ENCODE peak calls at places on chromosomes 16 and 17, in seven cellular contexts. C is heart right ventricle, B is A549, V is endodermal cell, G is kidney, D is breast epithelium, P is left lung. S is an unnamed sample.

GRCh38 chr17:7261377-7262191 is 694 bp downstream of the CLDN7 start:
- DNase-seq in C (no peak), D (no peak), B (no peak), V (peak; percentile 79), G (no peak), P (peak; percentile 82), S (no peak)

GRCh38 chr16:58127033-58127556 is 2.1 kb downstream of the CFAP20 start:
- DNase-seq in P (no peak), C (no peak), D (no peak), B (peak; percentile 65), G (no peak), V (no peak), S (peak; percentile 41)

GRCh38 chr17:2745317-2746037 is 4.0 kb downstream of the CCDC92B start:
- DNase-seq in D (no peak), P (no peak), B (no peak), V (no peak), C (peak; percentile 42), G (no peak), S (no peak)

GRCh38 chr17:49494937-49495841 is at the start of gene NGFR:
- DNase-seq in V (peak; percentile 87), D (no peak), P (peak; percentile 80), C (no peak), G (peak; percentile 82), B (no peak), S (no peak)

GRCh38 chr16:30902070-30902972 is 5.9 kb downstream of the CTF1 start:
- DNase-seq in V (peak; percentile 88), D (no peak), C (peak; percentile 62), P (peak; percentile 96), B (peak; percentile 77), G (peak; percentile 87), S (peak; percentile 32)

GRCh38 chr17:17398188-17398927 is 78.4 kb upstream of the MED9 start:
- DNase-seq in B (no peak), P (no peak), D (no peak), G (no peak), C (no peak), V (no peak), S (peak; percentile 60)

GRCh38 chr16:30741461-30741914 is 6.7 kb upstream of the PHKG2 start:
- DNase-seq in V (peak; percentile 79), G (peak; percentile 82), C (no peak), P (no peak), B (peak; percentile 88), D (peak; percentile 82), S (no peak)

GRCh38 chr16:4316732-4317461 is 1.0 kb downstream of the GLIS2 start:
- DNase-seq in D (no peak), C (no peak), G (peak; percentile 92), P (peak; percentile 92), V (no peak), B (peak; percentile 81), S (no peak)

GRCh38 chr17:79080349-79080748 is 5.7 kb downstream of the ENGASE start:
- DNase-seq in G (peak; percentile 37), V (no peak), C (no peak), P (no peak), B (no peak), D (no peak), S (no peak)

GRCh38 chr16:22813946-22814325 is at the start of gene HS3ST2:
- DNase-seq in C (peak; percentile 24), P (peak; percentile 65), G (peak; percentile 80), V (peak; percentile 91), D (no peak), B (no peak), S (no peak)

GRCh38 chr17:49490271-49490670 is 4.8 kb upstream of the NGFR start:
- DNase-seq in D (no peak), C (no peak), G (no peak), B (no peak), V (no peak), P (no peak), S (no peak)

GRCh38 chr16:13912891-13913290 is 7.1 kb upstream of the ERCC4 start:
- DNase-seq in D (no peak), V (no peak), P (no peak), G (no peak), B (no peak), C (no peak), S (no peak)

GRCh38 chr16:57708168-57708567 is 13.6 kb downstream of the DRC7 start:
- DNase-seq in B (no peak), V (no peak), C (no peak), P (no peak), D (no peak), G (no peak), S (no peak)

GRCh38 chr16:1645914-1646525 is 32.1 kb upstream of the JPT2 start:
- DNase-seq in V (peak; percentile 88), G (no peak), D (no peak), B (peak; percentile 79), C (no peak), P (no peak), S (no peak)

GRCh38 chr16:72978212-72978611 is 69.7 kb downstream of the ZFHX3 start:
- DNase-seq in P (no peak), D (no peak), V (no peak), B (no peak), C (no peak), G (no peak), S (no peak)

GRCh38 chr17:6701719-6702118 is 11.4 kb downstream of the SLC13A5 start:
- DNase-seq in B (peak; percentile 50), G (no peak), D (no peak), V (peak; percentile 95), C (no peak), P (no peak), S (no peak)

GRCh38 chr17:79024901-79025737 is 1.1 kb downstream of the C1QTNF1 start:
- DNase-seq in V (peak; percentile 48), C (peak; percentile 77), G (no peak), D (peak; percentile 52), B (no peak), P (no peak), S (peak; percentile 14)

GRCh38 chr17:12744298-12744697 is 45.0 kb upstream of the ARHGAP44 start:
- DNase-seq in G (no peak), D (no peak), P (no peak), C (peak; percentile 68), V (peak; percentile 48), B (no peak), S (no peak)

GRCh38 chr17:75748706-75749105 is 16.3 kb downstream of the GALK1 start:
- DNase-seq in G (peak; percentile 65), C (no peak), B (no peak), V (no peak), P (no peak), D (no peak), S (no peak)

GRCh38 chr17:65156185-65156834 is 19.1 kb downstream of the RGS9 start:
- DNase-seq in G (no peak), P (no peak), C (no peak), V (no peak), D (no peak), B (no peak), S (no peak)

GRCh38 chr17:79658811-79659207 is 48.0 kb upstream of the RBFOX3 start:
- DNase-seq in P (no peak), V (peak; percentile 86), G (no peak), C (no peak), D (peak; percentile 49), B (peak; percentile 76), S (no peak)

GRCh38 chr17:78563189-78564145 is 13.7 kb downstream of the DNAH17 start:
- DNase-seq in V (no peak), C (peak; percentile 83), G (peak; percentile 92), B (no peak), P (no peak), D (no peak), S (no peak)

GRCh38 chr17:80989586-80989913 is 2.1 kb upstream of the CHMP6 start:
- DNase-seq in P (peak; percentile 78), G (no peak), V (no peak), D (no peak), B (no peak), C (no peak), S (no peak)

GRCh38 chr17:50507871-50508572 is at the start of gene MYCBPAP:
- DNase-seq in D (peak; percentile 75), B (peak; percentile 83), P (peak; percentile 95), G (peak; percentile 91), C (peak; percentile 86), V (peak; percentile 93), S (peak; percentile 77)
- TF ChIP-seq CTCF in D (no peak), B (peak; percentile 39), P (no peak), G (peak; percentile 31), C (peak; percentile 32), V (peak; percentile 30), S (no peak)

GRCh38 chr16:17377360-17378324 is 93.1 kb downstream of the XYLT1 start:
- DNase-seq in V (no peak), D (no peak), B (no peak), G (no peak), P (no peak), C (no peak), S (no peak)
- H3K4me1 ChIP-seq in V (peaks cover 1% of the 10 kb centered on the region), D (no peaks in the 10 kb centered on the region), B (no peaks in the 10 kb centered on the region), G (peaks cover 17% of the 10 kb centered on the region), P (peaks cover 60% of the 10 kb centered on the region), C (peaks cover 39% of the 10 kb centered on the region), S (peaks cover 32% of the 10 kb centered on the region)

GRCh38 chr16:16830973-16831372 is 452.0 kb downstream of the NPIPA7 start:
- DNase-seq in B (peak; percentile 72), G (no peak), C (no peak), P (no peak), D (no peak), V (no peak), S (no peak)

GRCh38 chr16:16828913-16829398 is 450.0 kb downstream of the NPIPA7 start:
- DNase-seq in P (no peak), V (peak; percentile 63), G (no peak), D (no peak), C (no peak), B (peak; percentile 9), S (no peak)

GRCh38 chr16:16830401-16830800 is 451.5 kb downstream of the NPIPA7 start:
- DNase-seq in D (no peak), P (no peak), B (peak; percentile 80), C (no peak), V (no peak), G (no peak), S (no peak)

DNA sequence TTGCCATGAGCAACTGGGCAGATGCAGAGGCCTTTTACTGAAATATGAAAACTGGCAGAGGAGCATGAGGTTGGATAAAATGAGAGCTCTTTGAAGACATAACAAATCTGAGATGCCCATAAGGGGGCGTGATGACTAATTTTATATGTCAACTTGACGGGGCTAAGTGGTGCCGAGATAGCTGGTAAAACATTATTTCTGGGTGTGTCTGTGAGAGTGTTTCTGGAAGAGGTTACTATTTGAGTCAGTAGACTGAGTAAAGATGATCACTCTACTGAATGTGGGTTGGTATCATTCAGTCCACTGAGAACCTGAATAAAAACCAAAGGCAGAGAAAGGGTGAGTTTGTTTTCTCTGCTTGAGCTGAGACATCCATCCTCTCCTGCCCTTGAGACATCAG is 454.2 kb downstream of the NPIPA7 start:
- DNase-seq in D (no peak), V (no peak), B (peak; percentile 60), G (no peak), C (no peak), P (no peak), S (no peak)
- H3K27ac ChIP-seq in D (no peak overlapping the region), V (no peak overlapping the region), B (peak overlapping the region; percentile 84), G (no peak overlapping the region), C (no peak overlapping the region), P (no peak overlapping the region), S (no peak overlapping the region)

DNA sequence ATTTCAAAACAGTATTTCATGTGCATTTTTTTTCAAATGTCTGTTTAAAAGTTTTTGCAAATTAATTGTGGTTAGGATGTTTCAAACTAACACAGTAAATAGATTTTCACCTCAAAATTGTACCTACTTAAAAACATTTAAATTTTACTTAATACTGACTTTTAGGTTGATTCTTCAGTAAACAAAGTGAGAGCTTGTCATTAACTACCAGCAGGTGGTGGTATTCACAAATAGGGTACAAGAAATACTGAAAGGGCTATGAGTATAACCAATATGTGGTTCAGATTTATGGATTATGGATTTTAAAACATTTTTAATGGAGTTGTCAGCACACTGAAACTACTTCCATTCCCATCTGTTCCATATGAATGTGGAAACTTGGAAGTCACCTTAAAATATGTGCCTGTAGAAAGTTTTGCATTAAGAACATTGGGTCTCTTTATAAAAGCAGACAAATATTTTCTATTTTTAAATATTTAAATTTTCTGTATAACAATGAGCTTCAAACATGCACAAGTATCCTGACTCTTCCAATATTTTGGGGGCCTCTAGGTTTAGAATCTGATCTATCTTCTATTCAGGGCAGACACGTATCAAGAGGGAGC is 155.5 kb downstream of the SNX11 start:
- DNase-seq in B (peak; percentile 56), V (no peak), C (no peak), P (no peak), G (no peak), D (no peak), S (no peak)
- TF ChIP-seq CTCF in B (peak; percentile 74), V (peak; percentile 62), C (peak; percentile 51), P (peak; percentile 33), G (peak; percentile 37), D (no peak), S (peak; percentile 40)

S was measured in tibial nerve.